ENCODE peak calls at places on chromosomes 7 and 10, in seven cellular contexts. X, Y, H, M, W, U and O are unnamed samples.

GRCh38 chr10:102241444-102242117 is at the start of gene PITX3:
- DNase-seq in X (peak), Y (peak), H (no peak), M (peak), W (peak), U (peak), O (no peak)

GRCh38 chr7:103866919-103867318 is 122.5 kb downstream of the RELN start:
- DNase-seq in X (no peak), Y (peak), H (no peak), M (no peak), W (no peak), U (no peak), O (no peak)

GRCh38 chr10:131792011-131792651 is 108.7 kb upstream of the PPP2R2D start:
- DNase-seq in X (no peak), Y (no peak), H (no peak), M (no peak), W (no peak), U (no peak), O (no peak)

GRCh38 chr10:123140164-123140982 is 4.6 kb downstream of the HMX3 start:
- DNase-seq in X (no peak), Y (no peak), H (no peak), M (no peak), W (no peak), U (no peak), O (no peak)

GRCh38 chr7:2063562-2064360 is 169.0 kb downstream of the MAD1L1 start:
- DNase-seq in X (peak), Y (peak), H (no peak), M (no peak), W (peak), U (peak), O (no peak)

GRCh38 chr7:84047085-84047484 is 147.5 kb downstream of the SEMA3A start:
- DNase-seq in X (no peak), Y (no peak), H (no peak), M (no peak), W (no peak), U (no peak), O (no peak)

GRCh38 chr10:104077282-104078151 is 8.2 kb downstream of the COL17A1 start:
- DNase-seq in X (no peak), Y (no peak), H (no peak), M (no peak), W (no peak), U (no peak), O (no peak)

GRCh38 chr10:44756235-44756634 is 154.9 kb upstream of the TMEM72 start:
- DNase-seq in X (no peak), Y (peak), H (no peak), M (no peak), W (peak), U (peak), O (peak)

GRCh38 chr10:96130326-96130758 is 245 bp downstream of the ZNF518A start:
- DNase-seq in X (peak), Y (peak), H (peak), M (peak), W (no peak), U (no peak), O (no peak)

GRCh38 chr10:113897693-113898618 is 43.5 kb downstream of the NHLRC2 start:
- DNase-seq in X (no peak), Y (no peak), H (no peak), M (no peak), W (no peak), U (no peak), O (no peak)

GRCh38 chr7:71208881-71209280 is 76.9 kb downstream of the GALNT17 start:
- DNase-seq in X (no peak), Y (no peak), H (no peak), M (no peak), W (no peak), U (no peak), O (no peak)

GRCh38 chr10:121266370-121266769 is 331.9 kb downstream of the FGFR2 start:
- DNase-seq in X (no peak), Y (no peak), H (no peak), M (no peak), W (no peak), U (no peak), O (no peak)

GRCh38 chr7:44376429-44377133 is 51.2 kb upstream of the CAMK2B start:
- DNase-seq in X (no peak), Y (no peak), H (no peak), M (no peak), W (no peak), U (no peak), O (no peak)

GRCh38 chr7:44375926-44376342 is 50.5 kb upstream of the CAMK2B start:
- DNase-seq in X (no peak), Y (no peak), H (no peak), M (no peak), W (no peak), U (no peak), O (no peak)

GRCh38 chr7:44377134-44377463 is 51.7 kb upstream of the CAMK2B start:
- DNase-seq in X (no peak), Y (no peak), H (no peak), M (no peak), W (no peak), U (no peak), O (no peak)

GRCh38 chr7:44374007-44374763 is 48.8 kb upstream of the CAMK2B start:
- DNase-seq in X (no peak), Y (no peak), H (no peak), M (no peak), W (no peak), U (no peak), O (no peak)

DNA sequence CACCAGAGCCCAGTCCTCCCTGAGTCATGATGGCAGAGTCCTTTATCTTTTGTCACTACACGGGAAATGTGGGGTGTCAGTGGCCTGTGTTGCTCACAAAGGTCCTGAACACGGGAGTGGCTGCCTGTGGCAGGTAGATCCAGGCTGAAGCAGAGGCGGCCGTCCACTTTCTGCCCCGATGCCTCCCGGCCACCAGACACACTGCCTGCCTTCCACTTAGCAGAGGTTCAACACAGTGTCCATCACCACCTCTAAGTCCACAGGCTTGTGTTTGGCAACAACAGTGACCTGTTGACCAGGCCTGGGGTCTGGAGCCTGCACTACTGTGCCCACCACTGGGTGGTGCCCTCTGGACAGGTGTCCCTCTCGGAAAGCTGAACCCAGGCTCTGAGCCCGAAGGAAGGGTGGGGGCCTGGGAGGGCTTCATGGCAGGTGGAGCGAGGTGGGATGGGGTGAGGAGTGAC is 49.9 kb upstream of the CAMK2B start:
- DNase-seq in X (no peak), Y (peak), H (no peak), M (no peak), W (no peak), U (no peak), O (no peak)
- TF ChIP-seq CTCF in X (no peak), Y (peak), H (no peak), M (no peak), W (peak), U (peak), O (peak)

GRCh38 chr10:66591865-66592264 is 334.0 kb upstream of the LRRTM3 start:
- DNase-seq in X (no peak), Y (peak), H (peak), M (no peak), W (peak), U (peak), O (no peak)

GRCh38 chr10:66587680-66588050 is 338.2 kb upstream of the LRRTM3 start:
- DNase-seq in X (no peak), Y (no peak), H (no peak), M (no peak), W (no peak), U (no peak), O (no peak)

GRCh38 chr10:66586897-66587679 is 338.7 kb upstream of the LRRTM3 start:
- DNase-seq in X (no peak), Y (no peak), H (no peak), M (no peak), W (no peak), U (no peak), O (no peak)

GRCh38 chr10:66586073-66586472 is 339.8 kb upstream of the LRRTM3 start:
- DNase-seq in X (peak), Y (peak), H (no peak), M (no peak), W (no peak), U (peak), O (no peak)
- TF ChIP-seq CTCF in X (no peak), Y (peak), H (peak), M (no peak), W (no peak), U (peak), O (no peak)

GRCh38 chr10:5775705-5776104 is 37.5 kb downstream of the GDI2 start:
- DNase-seq in X (no peak), Y (no peak), H (no peak), M (no peak), W (no peak), U (no peak), O (no peak)
- TF ChIP-seq CTCF in X (no peak), Y (no peak), H (no peak), M (no peak), W (no peak), U (no peak), O (no peak)

DNA sequence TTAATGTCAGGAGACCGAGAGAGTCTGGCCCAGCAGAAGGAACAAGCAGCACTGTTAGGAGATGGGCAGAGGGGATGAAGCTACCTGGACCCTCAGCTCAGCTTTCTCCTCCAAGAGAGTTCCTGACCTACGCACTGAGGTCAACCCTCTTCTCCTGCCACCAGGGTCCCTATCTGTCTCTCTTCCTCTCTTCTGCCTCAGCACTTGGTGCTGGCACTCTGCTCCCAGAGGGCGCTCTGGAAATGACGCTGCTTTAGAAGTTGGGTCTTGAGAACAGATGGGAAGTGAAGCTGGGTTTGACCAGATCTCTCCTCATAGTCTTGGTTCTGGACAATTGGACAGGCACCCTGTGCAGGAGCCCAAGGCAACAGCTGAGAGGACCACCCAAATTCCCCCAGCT is 216.0 kb upstream of the AGK start:
- DNase-seq in X (no peak), Y (no peak), H (no peak), M (no peak), W (no peak), U (no peak), O (no peak)
- TF ChIP-seq CTCF in X (no peak), Y (no peak), H (no peak), M (no peak), W (no peak), U (no peak), O (no peak)

GRCh38 chr7:12518920-12519681 is 51.4 kb upstream of the SCIN start:
- DNase-seq in X (no peak), Y (peak), H (no peak), M (no peak), W (peak), U (peak), O (no peak)
- TF ChIP-seq CTCF in X (peak), Y (peak), H (peak), M (peak), W (peak), U (peak), O (peak)

DNA sequence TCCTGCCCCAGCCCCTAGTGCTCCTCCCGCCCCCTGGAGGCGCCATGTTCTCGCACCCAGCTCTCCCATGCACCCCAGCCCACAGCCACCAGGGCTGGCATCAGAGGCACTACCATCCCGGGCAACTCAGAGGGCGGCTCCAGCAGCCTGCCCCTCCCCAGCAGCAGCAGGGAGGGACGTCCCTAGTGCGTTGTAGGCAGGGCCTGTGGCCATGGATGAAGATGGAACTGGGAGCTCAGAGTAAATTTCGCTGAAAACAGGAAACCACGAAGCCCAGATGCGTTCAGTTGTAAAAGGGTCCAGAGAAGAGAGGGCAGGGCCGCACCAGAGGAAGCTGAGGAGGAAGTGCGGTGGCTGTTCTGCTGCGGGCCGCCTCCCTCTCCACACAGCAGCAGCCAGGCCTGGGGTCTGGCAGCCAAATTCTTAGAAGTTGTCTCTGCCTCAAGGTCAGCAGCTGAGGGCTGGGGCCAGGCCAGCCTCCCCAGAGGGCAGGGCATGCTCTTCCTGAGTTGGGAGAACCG is 24.6 kb downstream of the VSIR start:
- DNase-seq in X (peak), Y (no peak), H (no peak), M (no peak), W (no peak), U (no peak), O (no peak)
- TF ChIP-seq CTCF in X (no peak), Y (no peak), H (no peak), M (no peak), W (no peak), U (no peak), O (no peak)